ENCODE peak calls at places on chromosomes 5 and 9, in eight cellular contexts. W is GDM1; O is body of pancreas; G is activated T-cell treated with anti-CD3 and anti-CD28 coated beads, Interleukin-2, amount 50 U/mL, for 72 hours; M is stimulated activated CD4-positive, alpha-beta T cell treated with anti-CD3 and anti-CD28 coated beads, Interleukin-1b, Interleukin-23, amount 100 ng/mL, for 1 hour; Y is HT-29; B is astrocyte; T is prostate gland. R is an unnamed sample.

GRCh38 chr5:115573133-115573532 is 28.6 kb upstream of the FEM1C start:
- DNase-seq in W (no peak), O (no peak), M (no peak), G (no peak), Y (no peak), B (peak), T (no peak), R (no peak)

GRCh38 chr9:84567776-84568175 is 101.8 kb upstream of the NTRK2 start:
- DNase-seq in M (no peak), T (no peak), W (no peak), B (no peak), Y (no peak), O (no peak), G (no peak), R (no peak)

GRCh38 chr9:114953917-114954316 is 23.5 kb upstream of the TNFSF8 start:
- DNase-seq in W (peak), O (no peak), T (peak), Y (no peak), G (peak), B (peak), M (no peak), R (no peak)

GRCh38 chr5:74063821-74064598 is 438.0 kb downstream of the ARHGEF28 start:
- DNase-seq in T (no peak), O (no peak), Y (peak), G (no peak), B (peak), W (no peak), M (no peak), R (no peak)

GRCh38 chr5:116078199-116078598 is 6.6 kb upstream of the COMMD10 start:
- DNase-seq in T (no peak), W (no peak), G (no peak), Y (no peak), M (no peak), B (no peak), O (no peak), R (no peak)

GRCh38 chr5:74889523-74890105 is 23.4 kb upstream of the FAM169A start:
- DNase-seq in W (no peak), G (no peak), B (no peak), T (no peak), Y (no peak), O (no peak), M (no peak), R (no peak)

GRCh38 chr5:4511996-4512656 is 628.0 kb upstream of the ADAMTS16 start:
- DNase-seq in B (peak), G (no peak), M (no peak), O (peak), Y (peak), T (peak), W (no peak), R (no peak)

GRCh38 chr5:163089233-163089632 is 348.2 kb upstream of the CCNG1 start:
- DNase-seq in Y (no peak), M (no peak), B (no peak), O (no peak), G (no peak), W (no peak), T (no peak), R (no peak)

GRCh38 chr9:116501871-116502270 is 185.2 kb upstream of the TRIM32 start:
- DNase-seq in T (no peak), M (no peak), W (no peak), B (peak), O (no peak), Y (no peak), G (no peak), R (no peak)

GRCh38 chr5:52743012-52743411 is 44.7 kb upstream of the ITGA1 start:
- DNase-seq in O (no peak), T (no peak), G (peak), W (no peak), M (no peak), Y (no peak), B (no peak), R (no peak)

GRCh38 chr5:89289604-89290003 is 406.6 kb upstream of the MEF2C start:
- DNase-seq in B (peak), W (no peak), Y (no peak), O (no peak), T (no peak), G (no peak), M (no peak), R (no peak)

GRCh38 chr9:19409406-19410194 is 791 bp downstream of the ACER2 start:
- DNase-seq in O (peak), Y (peak), T (peak), W (no peak), M (no peak), G (peak), B (no peak), R (no peak)

GRCh38 chr9:38707885-38708640 is 11.9 kb downstream of the FAM240B start:
- DNase-seq in Y (peak), O (no peak), M (no peak), G (no peak), T (no peak), B (no peak), W (no peak), R (no peak)

GRCh38 chr9:2623866-2624682 is 2.5 kb downstream of the VLDLR start:
- DNase-seq in O (no peak), Y (no peak), M (no peak), T (no peak), B (no peak), W (no peak), G (no peak), R (no peak)

GRCh38 chr9:133188843-133189180 is 20.2 kb downstream of the OBP2B start:
- DNase-seq in W (no peak), T (no peak), M (no peak), O (no peak), G (no peak), B (no peak), Y (no peak), R (no peak)

GRCh38 chr5:77483662-77484061 is 8.5 kb downstream of the WDR41 start:
- DNase-seq in G (no peak), Y (no peak), M (no peak), T (no peak), W (no peak), O (no peak), B (no peak), R (peak)

GRCh38 chr9:18447131-18447530 is 26.8 kb upstream of the ADAMTSL1 start:
- DNase-seq in W (no peak), Y (no peak), T (peak), G (no peak), O (no peak), B (peak), M (no peak), R (no peak)

GRCh38 chr9:87395804-87396458 is 101.7 kb upstream of the DAPK1 start:
- DNase-seq in M (no peak), Y (peak), O (peak), B (peak), W (no peak), G (no peak), T (no peak), R (no peak)

GRCh38 chr9:123725389-123725788 is 204.5 kb downstream of the DENND1A start:
- DNase-seq in G (no peak), T (no peak), M (no peak), W (no peak), Y (no peak), O (no peak), B (peak), R (no peak)

GRCh38 chr5:176501333-176501732 is 35.9 kb downstream of the RNF44 start:
- DNase-seq in G (no peak), B (peak), T (no peak), W (no peak), O (no peak), M (no peak), Y (no peak), R (no peak)

GRCh38 chr5:116441223-116441622 is 133.4 kb downstream of the SEMA6A start:
- DNase-seq in Y (no peak), T (no peak), G (no peak), B (no peak), M (no peak), W (no peak), O (no peak), R (no peak)

GRCh38 chr5:34542818-34543217 is 113.3 kb upstream of the RAI14 start:
- DNase-seq in W (no peak), M (no peak), O (no peak), T (no peak), G (no peak), B (no peak), Y (no peak), R (no peak)

GRCh38 chr5:104128348-104128747 is 565.8 kb upstream of the NUDT12 start:
- DNase-seq in Y (no peak), O (no peak), G (no peak), T (no peak), W (no peak), B (no peak), M (no peak), R (no peak)

GRCh38 chr5:20680718-20681302 is 692.8 kb upstream of the CDH18 start:
- DNase-seq in G (no peak), B (peak), T (no peak), O (no peak), W (no peak), M (no peak), Y (no peak), R (no peak)